ENCODE peak calls at places on chromosomes 5 and 9, in nine cellular contexts. I, N, T, G, Y, J, Q, L and B are unnamed samples.

GRCh38 chr9:117957267-117957666 is 253.1 kb downstream of the TLR4 start:
- DNase-seq in Y (peak; percentile 95), J (no peak), Q (no peak), N (peak; percentile 33), T (no peak), G (peak; percentile 22), I (no peak), L (no peak), B (no peak)

GRCh38 chr5:169591636-169592035 is 8.1 kb downstream of the SPDL1 start:
- DNase-seq in T (no peak), Y (no peak), I (no peak), G (no peak), J (no peak), N (peak; percentile 54), Q (no peak), L (no peak), B (no peak)

GRCh38 chr9:7240569-7241311 is 483.0 kb downstream of the KDM4C start:
- DNase-seq in Y (no peak), I (no peak), N (no peak), G (no peak), Q (no peak), L (no peak), J (no peak), T (no peak), B (no peak)

GRCh38 chr5:154542000-154542399 is 64.0 kb upstream of the HAND1 start:
- DNase-seq in G (no peak), Q (no peak), Y (no peak), J (no peak), I (no peak), T (no peak), L (no peak), N (no peak), B (no peak)

GRCh38 chr5:125313555-125313954 is 567.1 kb upstream of the ZNF608 start:
- DNase-seq in I (no peak), J (no peak), G (no peak), N (no peak), L (no peak), Y (no peak), Q (no peak), T (no peak), B (no peak)

GRCh38 chr5:163565492-163565891 is 60.1 kb downstream of the MAT2B start:
- DNase-seq in Y (peak; percentile 86), Q (peak; percentile 36), T (no peak), G (no peak), I (no peak), N (peak; percentile 24), L (no peak), J (no peak), B (no peak)

GRCh38 chr5:95029569-95030366 is 255.1 kb downstream of the MCTP1 start:
- DNase-seq in G (peak; percentile 8), J (no peak), Q (peak; percentile 37), N (peak; percentile 7), Y (no peak), T (no peak), L (no peak), I (no peak), B (no peak)

GRCh38 chr9:135061441-135061840 is 26.0 kb upstream of the OLFM1 start:
- DNase-seq in G (no peak), Q (no peak), N (no peak), Y (no peak), J (no peak), T (no peak), L (no peak), I (no peak), B (no peak)

GRCh38 chr9:72509053-72509452 is 12.4 kb upstream of the TMC1 start:
- DNase-seq in N (peak; percentile 71), J (no peak), Q (peak; percentile 50), I (no peak), G (no peak), T (no peak), L (peak; percentile 46), Y (no peak), B (no peak)

GRCh38 chr5:10334830-10335229 is 18.7 kb upstream of the MARCHF6 start:
- DNase-seq in I (no peak), N (no peak), J (no peak), G (no peak), Q (no peak), T (no peak), L (no peak), Y (peak; percentile 25), B (no peak)

GRCh38 chr5:96427823-96428222 is 5.2 kb downstream of the PCSK1 start:
- DNase-seq in J (no peak), G (peak; percentile 40), N (no peak), Y (no peak), I (no peak), Q (peak; percentile 30), T (no peak), L (peak; percentile 21), B (no peak)

GRCh38 chr5:107474724-107475489 is 195.8 kb downstream of the EFNA5 start:
- DNase-seq in Y (peak; percentile 45), G (no peak), T (no peak), I (no peak), J (no peak), Q (peak; percentile 62), N (peak; percentile 61), L (peak; percentile 35), B (no peak)